ENCODE peak calls at places on chromosome X, in eight cellular contexts. C, D, V, Q, O, E, L and I are unnamed samples.

GRCh38 chrX:55057691-55058249 is 17.1 kb upstream of the PAGE2B start:
- DNase-seq in C (peak), D (no peak), V (peak), Q (peak), O (peak), E (no peak), L (peak), I (peak)

GRCh38 chrX:140274761-140275525 is 229.9 kb downstream of the SOX3 start:
- DNase-seq in C (no peak), D (no peak), V (no peak), Q (peak), O (no peak), E (no peak), L (peak), I (no peak)

GRCh38 chrX:41381685-41382084 is 47.7 kb downstream of the DDX3X start:
- DNase-seq in C (peak), D (peak), V (no peak), Q (peak), O (peak), E (peak), L (peak), I (no peak)

GRCh38 chrX:140526138-140526537 is 21.3 kb upstream of the SOX3 start:
- DNase-seq in C (no peak), D (no peak), V (no peak), Q (no peak), O (no peak), E (no peak), L (peak), I (no peak)

GRCh38 chrX:72461766-72462165 is 110.9 kb downstream of the HDAC8 start:
- DNase-seq in C (no peak), D (no peak), V (no peak), Q (peak), O (no peak), E (no peak), L (peak), I (no peak)

GRCh38 chrX:149074429-149074828 is 430.7 kb downstream of the IDS start:
- DNase-seq in C (peak), D (no peak), V (no peak), Q (peak), O (no peak), E (peak), L (peak), I (no peak)

GRCh38 chrX:70998402-70999027 is 67.6 kb upstream of the SLC7A3 start:
- DNase-seq in C (peak), D (no peak), V (no peak), Q (peak), O (peak), E (peak), L (peak), I (peak)

GRCh38 chrX:136130931-136131843 is 16.1 kb upstream of the FHL1 start:
- DNase-seq in C (no peak), D (no peak), V (no peak), Q (peak), O (no peak), E (no peak), L (peak), I (no peak)

GRCh38 chrX:12563121-12563520 is 228.1 kb upstream of the PRPS2 start:
- DNase-seq in C (no peak), D (no peak), V (no peak), Q (peak), O (no peak), E (no peak), L (no peak), I (no peak)

GRCh38 chrX:156002517-156002916 is 5.0 kb downstream of the IL9R start:
- DNase-seq in C (no peak), D (no peak), V (no peak), Q (no peak), O (no peak), E (no peak), L (no peak), I (no peak)

GRCh38 chrX:9899640-9900075 is 67.5 kb upstream of the CLDN34 start:
- DNase-seq in C (no peak), D (no peak), V (no peak), Q (no peak), O (no peak), E (no peak), L (peak), I (peak)

GRCh38 chrX:107324493-107325310 is 118.3 kb downstream of the DNAAF6 start:
- DNase-seq in C (peak), D (no peak), V (no peak), Q (peak), O (no peak), E (peak), L (peak), I (no peak)

GRCh38 chrX:9327086-9327746 is 137.6 kb upstream of the TBL1X start:
- DNase-seq in C (no peak), D (no peak), V (no peak), Q (no peak), O (no peak), E (no peak), L (no peak), I (no peak)

GRCh38 chrX:137432609-137433008 is 133.3 kb upstream of the ZIC3 start:
- DNase-seq in C (no peak), D (no peak), V (no peak), Q (no peak), O (no peak), E (no peak), L (peak), I (peak)

GRCh38 chrX:14528629-14529287 is 578 bp upstream of the GLRA2 start:
- DNase-seq in C (peak), D (peak), V (no peak), Q (peak), O (peak), E (peak), L (peak), I (no peak)

GRCh38 chrX:145817299-145817665 is 347 bp upstream of the SLITRK2 start:
- DNase-seq in C (no peak), D (no peak), V (no peak), Q (no peak), O (no peak), E (no peak), L (no peak), I (no peak)

GRCh38 chrX:14030248-14030592 is 528 bp upstream of the GEMIN8 start:
- DNase-seq in C (no peak), D (no peak), V (no peak), Q (peak), O (no peak), E (no peak), L (peak), I (no peak)

GRCh38 chrX:132651411-132652086 is 162.7 kb upstream of the MBNL3 start:
- DNase-seq in C (no peak), D (no peak), V (no peak), Q (peak), O (no peak), E (no peak), L (no peak), I (no peak)

GRCh38 chrX:96006281-96006680 is 678.4 kb upstream of the DIAPH2 start:
- DNase-seq in C (no peak), D (no peak), V (no peak), Q (no peak), O (no peak), E (no peak), L (no peak), I (no peak)

GRCh38 chrX:143121471-143121870 is 95.7 kb downstream of the SPANXN4 start:
- DNase-seq in C (no peak), D (no peak), V (no peak), Q (no peak), O (no peak), E (no peak), L (no peak), I (no peak)

GRCh38 chrX:135191838-135192237 is 20.6 kb upstream of the CT55 start:
- DNase-seq in C (no peak), D (no peak), V (no peak), Q (no peak), O (no peak), E (no peak), L (no peak), I (no peak)

GRCh38 chrX:110286126-110286525 is 31.8 kb downstream of the AMMECR1 start:
- DNase-seq in C (peak), D (no peak), V (no peak), Q (peak), O (no peak), E (no peak), L (peak), I (no peak)

GRCh38 chrX:134482371-134482770 is 22.4 kb downstream of the HPRT1 start:
- DNase-seq in C (no peak), D (no peak), V (no peak), Q (no peak), O (no peak), E (no peak), L (no peak), I (no peak)

GRCh38 chrX:2696698-2697215 is 5.7 kb downstream of the CD99 start:
- DNase-seq in C (no peak), D (no peak), V (peak), Q (peak), O (no peak), E (no peak), L (peak), I (peak)

GRCh38 chrX:71930298-71930697 is 19.7 kb downstream of the NHSL2 start:
- DNase-seq in C (no peak), D (no peak), V (no peak), Q (peak), O (no peak), E (no peak), L (no peak), I (no peak)

GRCh38 chrX:68238568-68238967 is 194.7 kb downstream of the OPHN1 start:
- DNase-seq in C (no peak), D (no peak), V (no peak), Q (no peak), O (no peak), E (no peak), L (no peak), I (no peak)

GRCh38 chrX:68396953-68397352 is 36.3 kb downstream of the OPHN1 start:
- DNase-seq in C (no peak), D (no peak), V (no peak), Q (peak), O (peak), E (no peak), L (peak), I (no peak)

GRCh38 chrX:27555514-27555913 is 34.6 kb upstream of the DCAF8L2 start:
- DNase-seq in C (no peak), D (no peak), V (no peak), Q (peak), O (peak), E (no peak), L (peak), I (no peak)

GRCh38 chrX:9573282-9574106 is 108.6 kb downstream of the TBL1X start:
- DNase-seq in C (no peak), D (no peak), V (no peak), Q (no peak), O (no peak), E (no peak), L (no peak), I (no peak)

GRCh38 chrX:103151799-103152198 is 58.9 kb upstream of the NXF3 start:
- DNase-seq in C (no peak), D (no peak), V (no peak), Q (no peak), O (no peak), E (no peak), L (no peak), I (no peak)
- H3K4me3 ChIP-seq in C (no peak), D (no peak), V (no peak), Q (no peak), O (peak), E (no peak), L (no peak), I (no peak)

GRCh38 chrX:102155806-102156179 is at the start of gene BEX5:
- DNase-seq in C (peak), D (peak), V (peak), Q (no peak), O (peak), E (peak), L (peak), I (peak)
- H3K4me3 ChIP-seq in C (peak), D (peak), V (peak), Q (no peak), O (peak), E (peak), L (no peak), I (peak)

GRCh38 chrX:97224148-97224547 is 340.4 kb downstream of the RPA4 start:
- DNase-seq in C (no peak), D (no peak), V (no peak), Q (no peak), O (no peak), E (no peak), L (no peak), I (no peak)
- H3K4me3 ChIP-seq in C (no peak), D (no peak), V (no peak), Q (no peak), O (no peak), E (no peak), L (no peak), I (no peak)

GRCh38 chrX:46255066-46255465 is 290.2 kb downstream of the ZNF674 start:
- DNase-seq in C (no peak), D (no peak), V (no peak), Q (no peak), O (no peak), E (no peak), L (peak), I (no peak)
- H3K4me3 ChIP-seq in C (no peak), D (no peak), V (no peak), Q (no peak), O (no peak), E (no peak), L (no peak), I (no peak)

GRCh38 chrX:94961730-94962129 is 1287.7 kb downstream of the FAM133A start:
- DNase-seq in C (no peak), D (no peak), V (no peak), Q (no peak), O (no peak), E (no peak), L (no peak), I (no peak)
- H3K4me3 ChIP-seq in C (no peak), D (no peak), V (no peak), Q (no peak), O (no peak), E (no peak), L (no peak), I (no peak)

DNA sequence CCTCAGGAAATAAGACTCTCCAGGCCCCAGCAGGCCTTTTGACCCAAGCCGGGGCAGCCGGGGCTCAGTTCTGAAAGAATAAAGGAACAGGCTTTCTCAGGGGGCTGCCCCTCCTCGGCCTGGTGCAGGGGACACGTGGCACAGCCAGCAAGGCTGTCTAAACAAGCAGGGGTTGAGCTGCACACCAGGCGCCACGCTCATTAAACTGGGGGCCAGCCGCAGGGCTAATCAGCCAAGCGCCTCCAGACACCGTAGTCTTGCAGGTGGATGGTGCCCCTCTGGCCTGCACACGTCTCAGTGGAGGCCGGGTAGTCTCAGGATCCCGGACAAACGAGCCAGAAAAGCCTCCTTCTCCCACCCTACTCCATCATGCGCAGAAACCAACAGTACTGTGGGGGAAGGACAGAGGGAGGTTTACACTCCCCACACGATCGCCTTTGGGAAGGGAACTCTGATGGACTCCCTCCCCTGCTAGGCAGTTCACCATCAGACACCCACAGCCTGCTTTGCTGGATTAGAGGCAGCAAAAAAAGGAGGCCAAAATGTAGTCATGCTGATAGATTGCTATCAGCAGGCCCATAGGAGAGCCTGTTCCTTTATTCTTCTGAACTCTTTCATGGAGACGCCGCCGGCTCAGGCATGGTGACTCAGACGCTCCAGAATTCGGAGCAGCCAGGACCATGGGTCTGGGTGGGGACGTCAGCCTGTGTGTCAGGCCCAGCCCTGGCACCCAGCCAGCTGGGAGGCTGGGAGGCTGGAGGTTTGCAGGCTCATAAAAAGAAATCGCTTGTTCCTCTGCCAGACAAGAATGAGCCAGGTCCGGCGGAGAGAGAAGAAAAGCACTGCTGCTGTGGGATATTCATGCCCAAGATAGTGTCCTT is 342.4 kb downstream of the BCOR start:
- DNase-seq in C (peak), D (peak), V (no peak), Q (peak), O (peak), E (peak), L (peak), I (no peak)
- H3K4me3 ChIP-seq in C (no peak), D (no peak), V (no peak), Q (no peak), O (no peak), E (no peak), L (no peak), I (no peak)

GRCh38 chrX:39936886-39937770 is 160.6 kb downstream of the BCOR start:
- DNase-seq in C (no peak), D (no peak), V (no peak), Q (no peak), O (no peak), E (no peak), L (no peak), I (no peak)
- H3K4me3 ChIP-seq in C (no peak), D (no peak), V (no peak), Q (no peak), O (no peak), E (no peak), L (no peak), I (no peak)

GRCh38 chrX:49211074-49211473 is 11.1 kb upstream of the SYP start:
- DNase-seq in C (no peak), D (no peak), V (no peak), Q (no peak), O (no peak), E (no peak), L (no peak), I (no peak)

GRCh38 chrX:49208399-49208798 is 8.4 kb upstream of the SYP start:
- DNase-seq in C (no peak), D (no peak), V (no peak), Q (no peak), O (no peak), E (no peak), L (no peak), I (no peak)

GRCh38 chrX:49210406-49210805 is 10.4 kb upstream of the SYP start:
- DNase-seq in C (no peak), D (no peak), V (no peak), Q (no peak), O (no peak), E (no peak), L (no peak), I (no peak)

GRCh38 chrX:49212209-49212608 is 12.2 kb upstream of the SYP start:
- DNase-seq in C (no peak), D (no peak), V (no peak), Q (no peak), O (no peak), E (no peak), L (no peak), I (no peak)

GRCh38 chrX:49209434-49210251 is 9.7 kb upstream of the SYP start:
- DNase-seq in C (no peak), D (no peak), V (no peak), Q (no peak), O (peak), E (no peak), L (no peak), I (no peak)
- H3K4me3 ChIP-seq in C (no peak), D (no peak), V (no peak), Q (no peak), O (no peak), E (peak), L (no peak), I (no peak)

DNA sequence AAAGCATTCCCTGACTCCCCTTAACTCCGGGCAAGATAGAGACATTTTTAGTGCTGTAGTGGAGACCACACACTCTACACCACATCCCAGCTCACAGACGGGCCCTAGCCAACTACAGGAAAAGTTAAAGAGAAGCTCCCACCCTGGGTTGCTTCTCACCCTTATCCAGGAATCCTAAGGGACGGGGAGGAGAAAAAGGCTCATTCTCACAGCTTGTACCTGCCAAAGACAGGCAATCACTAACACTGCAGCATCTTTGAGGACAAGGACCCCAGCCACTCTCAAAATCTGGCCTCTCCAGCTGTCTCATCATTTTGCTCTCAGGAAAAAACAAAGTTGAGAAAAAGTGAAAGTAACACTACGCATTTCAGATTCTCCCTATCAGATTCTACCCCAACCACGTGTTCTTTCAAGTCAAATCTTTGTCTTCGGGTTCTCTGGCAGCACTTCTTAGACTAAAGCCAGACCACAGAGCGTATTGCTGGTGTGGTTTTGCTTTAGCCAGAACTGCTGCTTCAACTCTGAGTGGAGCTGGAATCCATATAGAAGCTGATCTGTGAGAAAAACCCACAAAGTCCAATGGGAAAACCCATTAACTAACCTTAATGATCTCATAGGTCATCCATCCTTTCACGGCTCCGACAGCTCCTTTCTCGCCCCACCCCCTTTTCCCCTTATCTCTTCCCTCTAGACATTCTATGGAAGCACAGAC is 605.9 kb upstream of the DIPK2B start:
- DNase-seq in C (no peak), D (no peak), V (peak), Q (peak), O (no peak), E (no peak), L (peak), I (no peak)
- H3K4me3 ChIP-seq in C (no peak), D (no peak), V (peak), Q (peak), O (no peak), E (peak), L (peak), I (no peak)

DNA sequence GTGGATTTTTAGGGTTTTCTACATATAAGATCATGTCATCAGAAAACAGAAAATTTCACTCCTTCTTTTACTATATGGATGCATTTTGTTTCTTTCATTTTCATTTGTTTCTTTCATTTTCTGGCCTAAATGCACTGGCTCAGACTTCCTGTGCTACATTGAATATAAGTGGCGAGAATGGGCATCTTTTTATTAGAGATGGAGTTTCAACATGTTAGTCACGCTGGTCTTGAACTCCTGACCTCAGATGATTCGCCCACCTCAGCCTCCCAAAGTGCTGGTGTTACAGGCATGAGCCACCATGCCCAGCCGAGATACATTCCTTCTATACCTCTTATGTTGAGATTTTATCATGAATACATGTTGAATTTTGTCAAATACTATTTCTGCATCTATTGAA is 61.8 kb downstream of the BRWD3 start:
- DNase-seq in C (no peak), D (no peak), V (no peak), Q (no peak), O (no peak), E (no peak), L (no peak), I (no peak)
- H3K4me3 ChIP-seq in C (no peak), D (no peak), V (no peak), Q (no peak), O (no peak), E (no peak), L (no peak), I (no peak)